ENCODE peak calls at places on chromosome 7, in six cellular contexts. U is ascending aorta, D is cardiac fibroblast, X is foreskin fibroblast, S is AG09309, W is A549. G is an unnamed sample.

GRCh38 chr7:30142710-30143109 is 7.9 kb downstream of the MTURN start:
- DNase-seq in W (no peak), D (peak; percentile 70), X (peak; percentile 52), S (peak; percentile 42), U (peak; percentile 90), G (no peak)

GRCh38 chr7:38318803-38319416 is 45.5 kb upstream of the TARP start:
- DNase-seq in U (no peak), S (peak; percentile 77), D (peak; percentile 83), X (peak; percentile 74), W (peak; percentile 61), G (peak; percentile 79)

GRCh38 chr7:79199961-79200360 is 253.5 kb downstream of the MAGI2 start:
- DNase-seq in D (peak; percentile 33), X (peak; percentile 24), U (no peak), S (peak; percentile 13), W (no peak), G (no peak)

GRCh38 chr7:14191686-14192098 is 202.2 kb upstream of the ETV1 start:
- DNase-seq in U (no peak), D (peak; percentile 76), X (peak; percentile 72), S (no peak), W (no peak), G (no peak)

GRCh38 chr7:57529931-57530330 is 80.0 kb downstream of the ZNF716 start:
- DNase-seq in W (no peak), X (no peak), S (no peak), D (no peak), U (no peak), G (no peak)

GRCh38 chr7:132263151-132263550 is 313.1 kb downstream of the PLXNA4 start:
- DNase-seq in W (no peak), X (no peak), S (no peak), D (no peak), U (no peak), G (no peak)

GRCh38 chr7:17318146-17318545 is 19.7 kb downstream of the AHR start:
- DNase-seq in X (peak; percentile 46), D (peak; percentile 88), S (peak; percentile 82), U (no peak), W (no peak), G (no peak)

GRCh38 chr7:10875081-10875480 is 98.6 kb upstream of the PHF14 start:
- DNase-seq in S (no peak), W (no peak), U (no peak), D (no peak), X (no peak), G (no peak)

GRCh38 chr7:99137418-99138180 is 6.3 kb downstream of the SMURF1 start:
- DNase-seq in U (no peak), X (peak; percentile 86), S (no peak), D (peak; percentile 85), W (peak; percentile 36), G (peak; percentile 74)

GRCh38 chr7:132544025-132544424 is 32.2 kb downstream of the PLXNA4 start:
- DNase-seq in X (no peak), U (no peak), S (no peak), W (no peak), D (no peak), G (no peak)

GRCh38 chr7:91556956-91557650 is 292.9 kb downstream of the FZD1 start:
- DNase-seq in D (peak; percentile 5), X (no peak), W (no peak), U (no peak), S (no peak), G (no peak)

GRCh38 chr7:97006146-97006950 is 995 bp downstream of the DLX6 start:
- DNase-seq in X (peak; percentile 54), D (no peak), S (no peak), W (peak; percentile 36), U (no peak), G (no peak)
- TF ChIP-seq CTCF in X (no peak), D (no peak), S (no peak), W (no peak), U (no peak), G (no peak)

DNA sequence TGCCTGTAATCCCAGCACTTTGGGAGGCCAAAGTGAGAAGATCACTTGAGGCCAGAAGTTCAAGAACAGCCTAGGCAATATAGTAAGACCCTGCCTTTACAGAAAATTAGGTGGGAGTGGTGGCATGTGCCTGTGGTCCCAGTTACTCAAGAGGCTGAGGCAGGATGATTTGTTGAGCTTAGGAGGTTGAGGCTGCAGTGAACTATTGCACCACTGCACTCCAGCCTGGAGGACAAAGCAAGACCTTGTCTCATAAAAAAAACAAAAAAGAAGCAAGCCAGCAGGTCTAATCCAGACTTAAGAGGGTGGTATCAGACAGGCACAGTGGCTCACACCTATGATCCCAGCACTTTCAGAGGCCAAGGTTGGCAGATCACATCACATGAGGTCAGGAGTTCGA is 24.5 kb upstream of the KCTD7 start:
- DNase-seq in W (no peak), U (no peak), D (no peak), S (no peak), X (no peak), G (no peak)
- H3K4me3 ChIP-seq in W (no peak overlapping the region), U (no peak overlapping the region), D (no peak overlapping the region), S (no peak overlapping the region), X (no peak overlapping the region), G (no peak overlapping the region)

DNA sequence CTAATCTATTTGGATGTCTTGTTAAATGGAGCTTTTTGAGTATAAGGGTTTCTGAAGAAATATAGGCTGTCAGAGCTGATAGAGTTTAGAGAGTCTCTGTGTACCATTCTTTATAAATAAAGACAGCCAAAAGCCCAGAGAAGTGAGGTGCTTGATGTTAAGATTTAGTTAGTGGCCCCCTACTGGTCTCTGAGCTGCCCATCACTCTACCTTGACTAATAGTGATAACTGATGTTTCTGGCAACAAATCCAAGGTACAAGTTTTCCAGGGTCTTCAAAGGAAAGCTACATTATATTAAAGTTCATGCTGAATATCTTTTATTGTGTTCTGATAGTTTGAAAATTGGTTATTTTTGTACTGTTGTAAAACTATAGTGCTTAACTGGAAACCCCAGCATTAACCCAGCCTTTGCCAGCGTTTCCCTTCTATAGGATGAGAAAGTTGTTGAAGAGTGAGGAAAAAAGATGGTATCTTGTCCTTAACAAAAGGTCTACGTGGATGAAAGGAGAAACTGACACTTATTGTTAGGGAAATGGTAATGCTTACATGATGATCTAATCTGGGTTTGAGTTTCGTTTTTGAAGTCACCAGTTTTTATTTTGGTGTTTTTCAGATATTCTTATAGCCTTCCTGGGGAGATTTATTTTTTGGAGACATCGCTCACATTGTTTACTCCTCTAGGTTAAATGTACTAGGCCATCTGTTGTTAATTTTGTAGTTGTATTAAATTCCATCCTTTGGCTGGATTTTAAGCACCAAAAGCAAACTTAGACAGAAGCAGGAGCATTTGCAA is 79.0 kb downstream of the AUTS2 start:
- DNase-seq in W (peak; percentile 4), D (no peak), S (no peak), U (no peak), X (no peak), G (no peak)
- TF ChIP-seq CTCF in W (no peak), D (no peak), S (no peak), U (no peak), X (no peak), G (peak; percentile 35)

GRCh38 chr7:116213361-116214155 is 3.2 kb downstream of the TES start:
- DNase-seq in U (no peak), W (no peak), D (peak; percentile 85), X (peak; percentile 60), S (no peak), G (peak; percentile 65)

GRCh38 chr7:116211006-116211912 is 920 bp downstream of the TES start:
- DNase-seq in W (peak; percentile 87), U (peak; percentile 93), D (peak; percentile 97), S (peak; percentile 42), X (peak; percentile 94), G (peak; percentile 51)

GRCh38 chr7:116214921-116215320 is 4.6 kb downstream of the TES start:
- DNase-seq in U (no peak), D (no peak), W (no peak), S (no peak), X (no peak), G (no peak)

GRCh38 chr7:116211913-116212596 is 1.7 kb downstream of the TES start:
- DNase-seq in S (no peak), U (no peak), D (peak; percentile 61), X (peak; percentile 53), W (no peak), G (no peak)

GRCh38 chr7:116212859-116213258 is 2.5 kb downstream of the TES start:
- DNase-seq in D (peak; percentile 80), W (no peak), U (no peak), X (peak; percentile 70), S (no peak), G (no peak)
- H3K4me3 ChIP-seq in D (no peak overlapping the region), W (peak overlapping the region; percentile 89), U (peak overlapping the region; percentile 89), X (peak overlapping the region; percentile 86), S (no peak overlapping the region), G (no peak overlapping the region)

GRCh38 chr7:95772771-95773581 is 622 bp downstream of the DYNC1I1 start:
- DNase-seq in W (no peak), U (peak; percentile 68), D (peak; percentile 44), X (peak; percentile 20), S (no peak), G (no peak)

GRCh38 chr7:95766657-95767056 is 5.7 kb upstream of the DYNC1I1 start:
- DNase-seq in U (no peak), D (no peak), W (no peak), S (no peak), X (no peak), G (no peak)

GRCh38 chr7:95776561-95777185 is 4.3 kb downstream of the DYNC1I1 start:
- DNase-seq in X (no peak), U (no peak), W (no peak), D (no peak), S (no peak), G (no peak)

GRCh38 chr7:95777266-95777665 is 4.9 kb downstream of the DYNC1I1 start:
- DNase-seq in W (no peak), D (no peak), X (no peak), U (no peak), S (no peak), G (no peak)

GRCh38 chr7:95772298-95772770 is at the start of gene DYNC1I1:
- DNase-seq in D (peak; percentile 64), X (peak; percentile 59), W (peak; percentile 57), U (peak; percentile 79), S (no peak), G (peak; percentile 2)
- TF ChIP-seq CTCF in D (no peak), X (no peak), W (no peak), U (no peak), S (no peak), G (no peak)

GRCh38 chr7:27188666-27189559 is 3.9 kb upstream of the HOXA11 start:
- DNase-seq in X (peak; percentile 82), D (peak; percentile 38), S (no peak), W (no peak), U (peak; percentile 70), G (no peak)
- H3K4me3 ChIP-seq in X (peak overlapping the region; percentile 93), D (peak overlapping the region; percentile 11), S (peak overlapping the region; percentile 70), W (no peak overlapping the region), U (peak overlapping the region; percentile 4), G (no peak overlapping the region)

DNA sequence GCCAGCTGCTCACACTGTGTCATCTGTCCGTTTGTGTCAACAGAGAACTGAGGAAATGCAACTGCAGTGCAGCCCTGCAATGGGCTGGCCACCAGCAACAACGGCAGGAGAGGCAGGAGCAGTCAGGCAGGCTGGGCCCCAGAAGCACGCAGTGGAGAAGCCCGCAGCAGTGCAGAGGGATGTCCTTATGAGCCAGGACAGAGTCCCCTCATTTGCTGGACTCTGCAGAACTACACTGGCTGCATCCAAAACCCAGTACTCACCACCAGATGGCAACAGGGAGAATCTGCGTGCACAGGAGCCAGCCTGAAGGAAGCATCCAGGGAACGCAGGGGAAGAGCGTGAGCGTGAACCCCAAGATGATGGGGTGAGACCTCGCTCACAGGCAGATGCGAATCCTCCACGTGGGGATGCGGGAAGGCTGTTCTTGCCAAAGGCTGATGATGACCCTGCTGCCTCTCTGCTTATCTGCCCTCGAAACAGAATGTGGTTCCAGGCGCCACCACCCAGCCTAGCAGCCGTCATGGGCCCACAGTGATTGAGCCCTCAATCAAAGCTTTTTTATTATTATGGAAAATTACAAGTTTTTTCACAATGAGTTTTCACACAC is 232.1 kb downstream of the PTPRN2 start:
- DNase-seq in S (no peak), D (peak; percentile 10), X (no peak), U (peak; percentile 33), W (no peak), G (no peak)
- TF ChIP-seq CTCF in S (peak; percentile 15), D (peak; percentile 16), X (no peak), U (no peak), W (no peak), G (no peak)